ENCODE peak calls at places on chromosomes 4 and X, in six cellular contexts. C is fibroblast of lung, P is RWPE2, A is tibial nerve, I is esophagus squamous epithelium, Z is astrocyte. L is an unnamed sample. For H3K4me1, the result is how much of the 10 kb centered on the place peaks cover.

GRCh38 chrX:56798866-56799864 is 70.1 kb downstream of the NBDY start:
- DNase-seq in C (no peak), A (no peak), I (no peak), Z (no peak), P (no peak), L (no peak)

GRCh38 chrX:40156472-40157227 is 58.9 kb upstream of the BCOR start:
- DNase-seq in Z (no peak), I (no peak), C (no peak), A (no peak), P (no peak), L (no peak)

GRCh38 chrX:17511556-17511955 is 136.6 kb downstream of the NHS start:
- DNase-seq in I (no peak), P (no peak), Z (no peak), C (peak), A (no peak), L (no peak)

GRCh38 chr4:2256156-2256731 is 5.7 kb downstream of the MXD4 start:
- DNase-seq in I (no peak), C (no peak), Z (no peak), P (peak), A (no peak), L (peak)

GRCh38 chrX:123223409-123223808 is 39.3 kb downstream of the GRIA3 start:
- DNase-seq in A (no peak), P (no peak), Z (no peak), I (no peak), C (no peak), L (no peak)

GRCh38 chr4:57320217-57320616 is 210.0 kb upstream of the IGFBP7 start:
- DNase-seq in P (no peak), I (no peak), Z (no peak), A (no peak), C (no peak), L (no peak)

GRCh38 chrX:134095366-134095765 is 110.0 kb upstream of the GPC3 start:
- DNase-seq in A (no peak), C (no peak), P (no peak), I (no peak), Z (no peak), L (no peak)

GRCh38 chr4:115883862-115884261 is 770.4 kb upstream of the NDST4 start:
- DNase-seq in Z (no peak), P (no peak), C (no peak), A (no peak), I (no peak), L (no peak)

GRCh38 chrX:39857780-39858179 is 240.0 kb downstream of the BCOR start:
- DNase-seq in P (no peak), A (no peak), Z (no peak), I (no peak), C (no peak), L (no peak)

GRCh38 chr4:53520114-53520513 is 71.2 kb downstream of the LNX1 start:
- DNase-seq in A (no peak), Z (no peak), P (no peak), C (no peak), I (no peak), L (no peak)

GRCh38 chr4:38610844-38611550 is 53.0 kb upstream of the KLF3 start:
- DNase-seq in P (no peak), Z (no peak), C (no peak), I (no peak), A (no peak), L (no peak)

GRCh38 chrX:153578200-153578835 is 20.6 kb downstream of the CCNQ start:
- DNase-seq in I (no peak), C (no peak), P (no peak), Z (no peak), A (no peak), L (no peak)

GRCh38 chr4:88673886-88674285 is 23.7 kb downstream of the NAP1L5 start:
- DNase-seq in C (no peak), I (no peak), P (no peak), A (no peak), Z (no peak), L (no peak)

GRCh38 chrX:119502727-119503483 is 34.7 kb downstream of the SLC25A5 start:
- DNase-seq in Z (peak), C (peak), I (no peak), A (no peak), P (peak), L (no peak)

GRCh38 chrX:40778861-40779575 is 43.7 kb upstream of the MED14 start:
- DNase-seq in C (peak), P (no peak), I (no peak), Z (peak), A (no peak), L (no peak)

GRCh38 chr4:76090241-76090691 is 15.8 kb downstream of the ART3 start:
- DNase-seq in A (peak), Z (peak), I (no peak), C (peak), P (no peak), L (peak)

GRCh38 chr4:88672987-88673386 is 24.6 kb downstream of the NAP1L5 start:
- DNase-seq in Z (no peak), C (peak), A (no peak), P (no peak), I (no peak), L (no peak)

GRCh38 chr4:125317526-125317880 is 2.7 kb downstream of the FAT4 start:
- DNase-seq in Z (peak), I (no peak), A (peak), P (no peak), C (peak), L (peak)

GRCh38 chr4:858831-859451 is 33.0 kb upstream of the CPLX1 start:
- DNase-seq in P (peak), I (no peak), Z (no peak), C (no peak), A (no peak), L (no peak)

GRCh38 chrX:3384330-3384729 is 37.9 kb upstream of the MXRA5 start:
- DNase-seq in I (no peak), Z (peak), C (peak), A (no peak), P (no peak), L (no peak)

GRCh38 chr4:114193625-114194399 is 214.4 kb upstream of the ARSJ start:
- DNase-seq in C (no peak), P (no peak), Z (no peak), A (no peak), I (no peak), L (no peak)

GRCh38 chr4:101914761-101915160 is 124.2 kb downstream of the BANK1 start:
- DNase-seq in I (no peak), P (no peak), A (no peak), C (no peak), Z (no peak), L (no peak)

GRCh38 chr4:124234771-124235170 is 477.8 kb downstream of the ANKRD50 start:
- DNase-seq in A (no peak), P (no peak), C (peak), I (no peak), Z (peak), L (no peak)

DNA sequence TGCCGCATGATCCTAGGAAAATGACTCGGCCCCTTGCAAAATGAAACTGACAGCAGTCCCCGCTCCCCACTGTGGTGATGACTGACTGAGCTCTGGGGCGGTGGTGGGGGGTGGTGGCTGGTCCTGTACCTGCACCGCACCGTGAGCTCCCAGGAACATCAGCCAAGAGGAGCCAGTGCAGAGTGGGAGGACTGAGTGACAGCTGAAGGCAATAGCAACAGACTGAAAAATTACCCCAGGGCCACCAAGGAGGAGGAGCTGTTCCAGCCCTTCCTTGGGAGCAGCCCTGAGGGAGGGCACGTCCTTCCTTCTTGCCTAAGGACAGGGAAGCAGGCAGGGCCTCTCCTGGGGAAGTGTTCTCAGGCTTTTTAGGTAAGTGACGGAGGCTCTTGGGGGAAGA is 2.4 kb upstream of the C4orf50 start:
- DNase-seq in Z (no peak), A (no peak), C (no peak), I (no peak), P (no peak), L (no peak)
- H3K4me1 ChIP-seq in Z (under half), A (under half), C (under half), I (under half), P (under half), L (under half)

GRCh38 chr4:39715788-39716187 is 17.9 kb downstream of the UBE2K start:
- DNase-seq in C (no peak), A (no peak), P (no peak), I (no peak), Z (no peak), L (no peak)

GRCh38 chr4:39714171-39714570 is 16.2 kb downstream of the UBE2K start:
- DNase-seq in I (no peak), C (no peak), A (no peak), Z (no peak), P (no peak), L (no peak)

GRCh38 chr4:39710098-39710896 is 12.4 kb downstream of the UBE2K start:
- DNase-seq in A (no peak), C (no peak), I (no peak), P (no peak), Z (no peak), L (no peak)

GRCh38 chr4:39713691-39714090 is 15.8 kb downstream of the UBE2K start:
- DNase-seq in A (no peak), P (no peak), I (no peak), C (no peak), Z (no peak), L (no peak)

GRCh38 chr4:39712819-39713607 is 15.1 kb downstream of the UBE2K start:
- DNase-seq in P (no peak), I (no peak), C (no peak), A (no peak), Z (no peak), L (no peak)
- H3K4me1 ChIP-seq in P (under half), I (under half), C (under half), A (under half), Z (under half), L (half or more)

DNA sequence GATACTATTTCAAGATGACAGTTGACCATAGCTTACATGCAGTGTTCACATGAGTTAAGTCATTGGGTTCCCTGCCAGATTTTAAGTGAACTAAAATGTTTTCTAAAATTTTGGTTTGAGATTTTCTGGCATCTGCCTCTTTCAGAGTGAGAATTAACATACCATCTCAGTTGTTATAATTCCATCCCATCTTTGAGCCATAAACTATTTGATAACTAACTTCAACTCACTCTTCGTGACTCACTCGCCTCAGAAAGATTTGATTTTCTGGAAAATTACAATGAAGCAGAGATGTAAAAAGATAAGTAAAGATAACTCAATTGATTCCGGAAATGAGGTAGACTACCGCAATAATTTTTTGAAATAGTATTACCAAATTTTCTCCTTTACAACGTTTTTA is 61.8 kb downstream of the HMGB2 start:
- DNase-seq in P (no peak), C (no peak), Z (no peak), I (no peak), A (no peak), L (no peak)
- H3K4me1 ChIP-seq in P (under half), C (under half), Z (under half), I (under half), A (under half), L (under half)

GRCh38 chr4:41318839-41319530 is 62.3 kb downstream of the UCHL1 start:
- DNase-seq in C (peak), Z (no peak), I (no peak), A (no peak), P (no peak), L (peak)
- H3K4me1 ChIP-seq in C (under half), Z (under half), I (under half), A (under half), P (under half), L (under half)

GRCh38 chr4:158812133-158812532 is 43.3 kb downstream of the FNIP2 start:
- DNase-seq in P (no peak), C (no peak), Z (no peak), A (no peak), I (no peak), L (no peak)

GRCh38 chr4:158813113-158813512 is 44.3 kb downstream of the FNIP2 start:
- DNase-seq in P (no peak), A (no peak), C (no peak), I (no peak), Z (no peak), L (no peak)

GRCh38 chr4:158811704-158812103 is 42.9 kb downstream of the FNIP2 start:
- DNase-seq in A (peak), Z (no peak), P (no peak), C (no peak), I (no peak), L (no peak)

GRCh38 chr4:158811216-158811540 is 42.4 kb downstream of the FNIP2 start:
- DNase-seq in Z (no peak), P (no peak), A (no peak), I (no peak), C (no peak), L (no peak)

DNA sequence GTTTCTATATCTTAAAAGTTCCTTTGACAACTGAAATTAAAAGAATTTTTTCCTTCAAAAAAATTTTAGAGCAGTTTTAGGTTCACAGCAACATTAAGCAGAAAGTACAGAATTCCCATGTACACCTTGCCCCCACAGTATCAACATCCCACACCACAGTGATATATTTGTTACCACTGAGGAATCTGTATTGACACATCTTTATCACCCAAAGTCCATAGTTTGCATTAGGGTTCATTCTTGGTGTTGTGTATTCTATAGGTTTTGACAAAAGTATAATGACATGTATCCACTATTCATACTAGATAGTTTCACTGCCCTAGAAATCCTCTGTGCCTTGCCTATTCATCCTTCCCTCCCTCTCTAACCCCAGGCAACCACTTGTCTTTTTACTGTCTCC is 43.7 kb downstream of the FNIP2 start:
- DNase-seq in C (no peak), P (no peak), I (no peak), A (no peak), Z (no peak), L (no peak)
- H3K4me1 ChIP-seq in C (under half), P (under half), I (under half), A (under half), Z (under half), L (under half)

GRCh38 chr4:99855677-99856076 is 38.5 kb downstream of the LAMTOR3 start:
- DNase-seq in Z (no peak), A (no peak), P (no peak), I (no peak), C (no peak), L (no peak)
- H3K4me1 ChIP-seq in Z (under half), A (under half), P (under half), I (under half), C (under half), L (half or more)

GRCh38 chr4:15653864-15654391 is 1.2 kb downstream of the FBXL5 start:
- DNase-seq in A (no peak), I (no peak), C (peak), Z (peak), P (no peak), L (no peak)

GRCh38 chr4:15655223-15656037 is at the start of gene FBXL5:
- DNase-seq in Z (peak), C (peak), P (peak), I (peak), A (peak), L (peak)

GRCh38 chr4:15653430-15653829 is 1.7 kb downstream of the FBXL5 start:
- DNase-seq in C (no peak), Z (no peak), A (no peak), I (no peak), P (no peak), L (no peak)

GRCh38 chr4:15656038-15656470 is 897 bp upstream of the FBXL5 start:
- DNase-seq in P (no peak), I (no peak), Z (peak), A (peak), C (peak), L (no peak)

DNA sequence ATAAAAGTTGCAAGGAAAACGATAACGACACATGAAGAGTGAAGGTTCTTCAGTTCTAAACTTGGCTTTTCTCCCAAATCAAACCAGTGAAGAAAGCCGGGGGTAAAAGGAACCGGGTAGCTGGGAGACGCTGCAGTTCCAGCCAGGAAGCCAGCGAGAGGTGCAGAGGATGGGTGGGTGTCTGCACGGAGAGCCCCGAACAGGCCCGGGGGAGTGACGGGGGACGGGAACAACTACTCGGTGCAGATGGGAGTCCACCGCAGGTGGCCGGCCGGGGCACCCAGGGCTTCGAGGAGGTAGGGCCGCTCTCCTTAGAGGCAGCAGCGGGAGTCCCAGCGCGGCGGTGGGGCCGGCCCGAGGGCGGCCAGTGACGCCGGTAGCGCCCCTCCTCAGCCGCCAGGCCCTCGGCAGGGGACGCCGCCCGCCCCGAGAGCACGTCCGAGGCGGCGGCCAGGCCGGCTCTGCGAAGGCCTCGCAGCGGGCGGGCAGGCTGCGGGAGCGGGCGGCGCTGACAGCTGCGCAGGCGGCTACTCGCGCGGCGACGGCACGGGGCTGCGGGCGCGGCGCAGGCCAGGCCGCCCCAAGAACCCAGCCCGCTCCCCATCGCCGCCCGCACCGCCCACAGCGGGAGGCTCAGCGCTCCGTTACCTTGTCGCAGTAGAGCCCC is 468 bp downstream of the FBXL5 start:
- DNase-seq in A (peak), P (peak), C (peak), I (no peak), Z (peak), L (peak)
- H3K4me1 ChIP-seq in A (under half), P (under half), C (under half), I (under half), Z (under half), L (under half)

GRCh38 chrX:1463581-1464281 is 11.0 kb upstream of the ASMTL start:
- DNase-seq in A (no peak), Z (no peak), I (no peak), C (no peak), P (peak), L (no peak)
- H3K4me1 ChIP-seq in A (under half), Z (under half), I (under half), C (under half), P (under half), L (under half)